ENCODE peak calls at places on chromosome 21, in eight cellular contexts. B is Daoy; J is T-helper 2 cell; I is HCT116; X is transverse colon; Y is stimulated activated CD4-positive, alpha-beta T cell treated with anti-CD3 and anti-CD28 coated beads, Interleukin-4, amount 100 ng/mL, for 4 hours; P is fibroblast of mammary gland; A is stimulated activated CD8-positive, alpha-beta memory T cell treated with anti-CD3 and anti-CD28 coated beads, Interleukin-7, amount 100 ng/mL, for 1 hour. T is an unnamed sample.

GRCh38 chr21:42362700-42363099 is 3.6 kb downstream of the TFF1 start:
- DNase-seq in I (no peak), P (no peak), X (no peak), J (no peak), B (no peak), A (no peak), Y (no peak), T (no peak)

GRCh38 chr21:35048183-35048601 is 910 bp downstream of the RUNX1 start:
- DNase-seq in P (no peak), I (no peak), Y (no peak), B (peak; percentile 67), J (no peak), A (no peak), X (no peak), T (no peak)

GRCh38 chr21:42858185-42858847 is 21.0 kb downstream of the WDR4 start:
- DNase-seq in Y (no peak), B (no peak), P (no peak), A (no peak), I (no peak), X (no peak), J (no peak), T (no peak)

GRCh38 chr21:29849735-29850176 is 90.0 kb downstream of the GRIK1 start:
- DNase-seq in P (peak; percentile 63), I (no peak), Y (peak; percentile 3), A (no peak), J (no peak), X (peak; percentile 22), B (peak; percentile 61), T (peak; percentile 58)

GRCh38 chr21:24395320-24395933 is 1211.9 kb downstream of the MRPL39 start:
- DNase-seq in Y (no peak), X (no peak), A (no peak), I (no peak), B (no peak), J (no peak), P (no peak), T (no peak)

GRCh38 chr21:42833439-42833815 is 45.9 kb downstream of the WDR4 start:
- DNase-seq in Y (peak; percentile 53), J (no peak), X (peak; percentile 64), P (peak; percentile 19), A (peak; percentile 12), B (peak; percentile 76), I (peak; percentile 10), T (no peak)

GRCh38 chr21:44711327-44712202 is at the start of gene TSPEAR:
- DNase-seq in X (no peak), Y (no peak), J (no peak), B (no peak), P (no peak), I (no peak), A (no peak), T (no peak)

GRCh38 chr21:36209626-36210171 is 53.1 kb downstream of the DOP1B start:
- DNase-seq in A (peak; percentile 2), Y (peak; percentile 7), J (no peak), B (peak; percentile 80), P (peak; percentile 83), X (peak; percentile 67), I (peak; percentile 73), T (peak; percentile 52)

GRCh38 chr21:42236014-42236413 is 17.1 kb downstream of the ABCG1 start:
- DNase-seq in A (no peak), B (no peak), Y (no peak), X (no peak), P (no peak), J (no peak), I (no peak), T (no peak)

GRCh38 chr21:36320421-36321324 is 676 bp downstream of the MORC3 start:
- DNase-seq in P (peak; percentile 73), J (no peak), B (no peak), A (peak; percentile 24), X (peak; percentile 71), Y (no peak), I (peak; percentile 28), T (peak; percentile 50)

GRCh38 chr21:33211305-33211704 is 18.4 kb upstream of the IFNAR2 start:
- DNase-seq in I (no peak), Y (no peak), A (no peak), J (no peak), B (no peak), P (no peak), X (no peak), T (no peak)

GRCh38 chr21:34510148-34511142 is 1.6 kb downstream of the KCNE1 start:
- DNase-seq in A (no peak), J (no peak), X (peak; percentile 88), B (peak; percentile 80), I (peak; percentile 18), P (peak; percentile 73), Y (peak; percentile 56), T (peak; percentile 43)

GRCh38 chr21:44376606-44377005 is 23.2 kb downstream of the TRPM2 start:
- DNase-seq in I (no peak), A (no peak), Y (no peak), X (no peak), J (no peak), P (no peak), B (no peak), T (no peak)

GRCh38 chr21:37253991-37254390 is 13.1 kb downstream of the VPS26C start:
- DNase-seq in P (peak; percentile 57), Y (no peak), I (no peak), B (peak; percentile 11), J (no peak), A (no peak), X (no peak), T (no peak)

GRCh38 chr21:32958288-32958992 is 67.3 kb upstream of the OLIG2 start:
- DNase-seq in P (no peak), I (no peak), X (no peak), A (no peak), Y (no peak), J (no peak), B (peak; percentile 45), T (no peak)

GRCh38 chr21:25370311-25370744 is 237.0 kb downstream of the MRPL39 start:
- DNase-seq in A (no peak), B (peak; percentile 80), I (no peak), X (no peak), P (peak; percentile 99), Y (no peak), J (no peak), T (no peak)

GRCh38 chr21:41676198-41676597 is 90.7 kb downstream of the RIPK4 start:
- DNase-seq in I (no peak), P (no peak), Y (no peak), J (no peak), X (no peak), A (no peak), B (no peak), T (no peak)

GRCh38 chr21:35096959-35097358 is 47.9 kb upstream of the RUNX1 start:
- DNase-seq in J (no peak), P (peak; percentile 50), B (no peak), I (no peak), X (no peak), A (no peak), Y (no peak), T (no peak)

GRCh38 chr21:39348040-39348354 is 891 bp downstream of the HMGN1 start:
- DNase-seq in Y (no peak), B (no peak), P (no peak), J (no peak), A (no peak), I (no peak), X (no peak), T (no peak)

GRCh38 chr21:43600642-43601397 is 58.5 kb downstream of the HSF2BP start:
- DNase-seq in X (no peak), A (no peak), I (no peak), P (peak; percentile 78), Y (no peak), B (peak; percentile 91), J (no peak), T (peak; percentile 47)

GRCh38 chr21:15514073-15514946 is 215.5 kb upstream of the USP25 start:
- DNase-seq in P (no peak), X (peak; percentile 52), B (no peak), J (no peak), Y (peak; percentile 24), I (no peak), A (peak; percentile 21), T (no peak)

GRCh38 chr21:45935628-45936027 is 45.9 kb upstream of the COL6A1 start:
- DNase-seq in A (no peak), I (no peak), J (no peak), B (no peak), X (no peak), Y (no peak), P (peak; percentile 60), T (no peak)

GRCh38 chr21:45930792-45931191 is 50.8 kb upstream of the COL6A1 start:
- DNase-seq in J (no peak), Y (no peak), A (no peak), X (no peak), B (no peak), P (no peak), I (no peak), T (no peak)

GRCh38 chr21:36135391-36136094 is 664 bp downstream of the CBR3 start:
- DNase-seq in J (peak; percentile 35), I (no peak), P (peak; percentile 79), Y (peak; percentile 46), B (peak; percentile 89), A (no peak), X (peak; percentile 62), T (peak; percentile 66)

GRCh38 chr21:19123525-19123924 is 719.9 kb upstream of the TMPRSS15 start:
- DNase-seq in I (no peak), X (no peak), A (no peak), J (no peak), P (no peak), Y (no peak), B (no peak), T (no peak)